ENCODE peak calls at places on chromosomes 2 and 18, in ten cellular contexts. H, Z, B, F, U, N, T, K, W and O are unnamed samples.

GRCh38 chr18:48781990-48782368 is 168.8 kb downstream of the SMAD7 start:
- DNase-seq in U (no peak), W (no peak), Z (no peak), T (no peak), N (no peak), H (no peak), K (no peak), F (no peak), B (no peak), O (no peak)

GRCh38 chr2:171318463-171318934 is 115.3 kb downstream of the METTL8 start:
- DNase-seq in U (no peak), Z (no peak), W (no peak), H (no peak), B (no peak), F (no peak), K (no peak), T (no peak), N (peak), O (peak)

GRCh38 chr18:11651899-11652298 is 37.2 kb upstream of the GNAL start:
- DNase-seq in U (no peak), H (no peak), T (no peak), N (no peak), K (no peak), B (no peak), F (no peak), Z (no peak), W (no peak), O (no peak)

GRCh38 chr2:205627085-205627484 is 55.2 kb upstream of the NRP2 start:
- DNase-seq in N (no peak), U (no peak), B (no peak), K (no peak), H (no peak), W (no peak), Z (no peak), T (no peak), F (no peak), O (no peak)

GRCh38 chr2:159150208-159150607 is 136.3 kb downstream of the WDSUB1 start:
- DNase-seq in K (no peak), F (no peak), N (peak), T (no peak), H (peak), U (no peak), Z (no peak), W (no peak), B (no peak), O (no peak)

GRCh38 chr2:239927424-239927981 is 97.6 kb downstream of the NDUFA10 start:
- DNase-seq in T (peak), K (no peak), B (peak), F (peak), U (peak), W (no peak), N (peak), H (peak), Z (peak), O (peak)

GRCh38 chr2:196249860-196250259 is 78.5 kb upstream of the STK17B start:
- DNase-seq in U (no peak), K (no peak), W (no peak), H (no peak), B (no peak), N (peak), F (no peak), T (no peak), Z (no peak), O (peak)

GRCh38 chr2:47243596-47244323 is 88.7 kb upstream of the STPG4 start:
- DNase-seq in K (no peak), F (no peak), T (no peak), Z (no peak), U (no peak), W (no peak), H (no peak), N (no peak), B (no peak), O (no peak)

GRCh38 chr2:199310654-199311275 is 147.0 kb downstream of the SATB2 start:
- DNase-seq in F (no peak), U (no peak), N (no peak), B (no peak), T (no peak), Z (no peak), H (no peak), K (no peak), W (peak), O (no peak)

GRCh38 chr18:44701227-44701626 is 20.5 kb downstream of the SETBP1 start:
- DNase-seq in B (no peak), T (no peak), H (no peak), Z (no peak), K (no peak), N (no peak), F (no peak), U (no peak), W (no peak), O (no peak)

GRCh38 chr18:2774669-2775068 is 72.1 kb upstream of the EMILIN2 start:
- DNase-seq in F (no peak), W (no peak), U (no peak), K (no peak), T (no peak), N (no peak), B (no peak), H (no peak), Z (no peak), O (no peak)

GRCh38 chr2:101864426-101864825 is 127.3 kb upstream of the IL1R2 start:
- DNase-seq in F (no peak), B (no peak), Z (no peak), K (no peak), N (no peak), U (no peak), T (no peak), H (peak), W (no peak), O (no peak)

GRCh38 chr2:33126973-33127372 is 180.2 kb downstream of the LTBP1 start:
- DNase-seq in F (no peak), H (no peak), B (no peak), K (no peak), Z (no peak), U (no peak), W (no peak), T (no peak), N (peak), O (no peak)

GRCh38 chr2:190359896-190360376 is 16.5 kb downstream of the INPP1 start:
- DNase-seq in W (no peak), H (no peak), B (no peak), U (no peak), Z (peak), K (no peak), T (peak), N (peak), F (peak), O (peak)

GRCh38 chr18:23099621-23100020 is 35.7 kb upstream of the CABLES1 start:
- DNase-seq in F (no peak), H (no peak), Z (no peak), T (no peak), K (no peak), U (no peak), B (no peak), N (no peak), W (no peak), O (no peak)

GRCh38 chr2:23528690-23529089 is 143.7 kb downstream of the KLHL29 start:
- DNase-seq in Z (no peak), H (no peak), F (no peak), K (no peak), U (no peak), N (no peak), B (no peak), W (no peak), T (no peak), O (no peak)

GRCh38 chr2:85717308-85718005 is 23.3 kb downstream of the GNLY start:
- DNase-seq in F (no peak), T (no peak), U (no peak), N (peak), K (no peak), W (no peak), Z (no peak), B (no peak), H (no peak), O (peak)

GRCh38 chr2:85409719-85410583 is at the start of gene CAPG:
- DNase-seq in B (no peak), U (peak), T (peak), W (no peak), H (no peak), K (no peak), N (no peak), Z (peak), F (peak), O (peak)

GRCh38 chr2:149148195-149149006 is 109.9 kb downstream of the LYPD6B start:
- DNase-seq in H (no peak), F (no peak), T (no peak), K (no peak), Z (no peak), N (no peak), U (no peak), B (no peak), W (no peak), O (no peak)

GRCh38 chr2:214772443-214773034 is 36.9 kb downstream of the BARD1 start:
- DNase-seq in U (no peak), F (no peak), K (no peak), T (no peak), B (no peak), Z (no peak), H (no peak), W (no peak), N (no peak), O (no peak)

GRCh38 chr2:189772212-189772611 is 9.6 kb upstream of the OSGEPL1 start:
- DNase-seq in B (no peak), W (no peak), N (no peak), Z (no peak), F (no peak), T (no peak), H (no peak), U (no peak), K (no peak), O (no peak)

GRCh38 chr2:29589440-29590103 is 331.8 kb downstream of the ALK start:
- DNase-seq in F (no peak), B (no peak), U (no peak), N (no peak), K (no peak), H (no peak), W (no peak), Z (no peak), T (no peak), O (no peak)

GRCh38 chr2:74498500-74499268 is 719 bp downstream of the LBX2 start:
- DNase-seq in H (no peak), F (peak), B (no peak), Z (no peak), K (no peak), W (no peak), U (no peak), T (no peak), N (no peak), O (no peak)

GRCh38 chr2:183597841-183598240 is 473.6 kb downstream of the NUP35 start:
- DNase-seq in F (no peak), U (no peak), B (no peak), W (no peak), N (no peak), Z (no peak), T (no peak), H (no peak), K (no peak), O (no peak)

GRCh38 chr2:12931211-12931844 is 214.6 kb downstream of the TRIB2 start:
- DNase-seq in K (no peak), H (no peak), Z (no peak), F (no peak), T (no peak), B (no peak), W (no peak), N (peak), U (no peak), O (peak)

GRCh38 chr2:40321822-40322221 is 130.1 kb downstream of the SLC8A1 start:
- DNase-seq in Z (no peak), B (no peak), H (no peak), T (no peak), F (no peak), N (no peak), K (no peak), W (no peak), U (no peak), O (no peak)

GRCh38 chr2:105239924-105240323 is 1.6 kb upstream of the GPR45 start:
- DNase-seq in U (no peak), K (no peak), W (no peak), H (no peak), F (no peak), T (no peak), Z (no peak), N (peak), B (no peak), O (peak)

GRCh38 chr2:58427572-58428285 is 186.6 kb upstream of the FANCL start:
- DNase-seq in K (no peak), N (peak), T (no peak), F (no peak), B (no peak), H (no peak), W (no peak), Z (no peak), U (no peak), O (peak)

GRCh38 chr18:74127483-74127750 is 20.2 kb downstream of the FBXO15 start:
- DNase-seq in F (no peak), N (no peak), B (no peak), W (no peak), T (no peak), Z (no peak), H (no peak), K (no peak), U (no peak), O (no peak)